ENCODE peak calls at places on chromosomes 12 and 14, in five cellular contexts. P, J, D, I and E are unnamed samples.

GRCh38 chr12:117387832-117388231 is 26.4 kb upstream of the NOS1 start:
- DNase-seq in D (no peak), P (no peak), J (no peak), I (no peak), E (no peak)

GRCh38 chr12:98644433-98644711 is 216 bp downstream of the IKBIP start:
- DNase-seq in I (no peak), D (peak; percentile 79), P (no peak), J (no peak), E (no peak)

GRCh38 chr12:27693403-27693802 is 2.8 kb upstream of the REP15 start:
- DNase-seq in J (no peak), D (no peak), P (no peak), I (no peak), E (no peak)

GRCh38 chr12:65022960-65023359 is 98.1 kb downstream of the WIF1 start:
- DNase-seq in D (no peak), I (no peak), J (no peak), P (no peak), E (no peak)

GRCh38 chr12:95790025-95790911 is at the start of gene NTN4:
- DNase-seq in P (peak; percentile 24), J (no peak), I (no peak), D (peak; percentile 56), E (peak; percentile 67)

GRCh38 chr12:10771132-10771733 is 31.2 kb downstream of the TAS2R7 start:
- DNase-seq in D (no peak), I (no peak), P (peak; percentile 51), J (peak; percentile 24), E (peak; percentile 69)

GRCh38 chr12:96698521-96698920 is 208.5 kb upstream of the NEDD1 start:
- DNase-seq in J (peak; percentile 6), P (no peak), I (no peak), D (no peak), E (no peak)

GRCh38 chr14:91253795-91254323 is 9.4 kb upstream of the GPR68 start:
- DNase-seq in D (no peak), J (no peak), P (no peak), I (no peak), E (no peak)

GRCh38 chr14:31286456-31287293 is 79.1 kb upstream of the HECTD1 start:
- DNase-seq in J (peak; percentile 83), P (no peak), I (no peak), D (peak; percentile 75), E (no peak)

GRCh38 chr12:104042580-104042979 is 7.4 kb downstream of the GLT8D2 start:
- DNase-seq in I (no peak), D (no peak), P (no peak), J (no peak), E (no peak)

GRCh38 chr12:132170094-132170636 is 25.9 kb downstream of the NOC4L start:
- DNase-seq in J (no peak), P (peak; percentile 75), D (no peak), I (no peak), E (peak; percentile 47)

GRCh38 chr12:71306808-71307207 is 132.8 kb upstream of the LGR5 start:
- DNase-seq in I (no peak), P (no peak), J (no peak), D (no peak), E (no peak)

GRCh38 chr14:104335176-104335575 is 196.8 kb downstream of the KIF26A start:
- DNase-seq in P (no peak), I (no peak), J (no peak), D (no peak), E (no peak)

GRCh38 chr14:105999361-106000028 is 473.1 kb downstream of the TMEM121 start:
- DNase-seq in D (no peak), J (peak; percentile 50), P (no peak), I (no peak), E (no peak)

GRCh38 chr12:116040412-116040811 is 237.1 kb downstream of the MED13L start:
- DNase-seq in D (no peak), P (peak; percentile 60), I (no peak), J (no peak), E (peak; percentile 67)

GRCh38 chr12:44626883-44627282 is 249.2 kb downstream of the NELL2 start:
- DNase-seq in J (no peak), D (no peak), P (no peak), I (no peak), E (no peak)

GRCh38 chr14:67951529-67952120 is 132.0 kb downstream of the RAD51B start:
- DNase-seq in J (no peak), P (peak; percentile 52), D (no peak), I (no peak), E (no peak)

GRCh38 chr12:102474438-102475064 is 5.8 kb downstream of the IGF1 start:
- DNase-seq in D (no peak), J (no peak), P (peak; percentile 62), I (no peak), E (no peak)

GRCh38 chr12:20865873-20866272 is 55.4 kb downstream of the SLCO1B3 start:
- DNase-seq in I (no peak), J (no peak), P (no peak), D (no peak), E (peak; percentile 31)

GRCh38 chr12:125561-125960 is 59.0 kb downstream of the IQSEC3 start:
- DNase-seq in I (no peak), J (no peak), P (no peak), D (no peak), E (no peak)
- H3K9ac ChIP-seq in I (no peak overlapping the region), J (no peak overlapping the region), P (no peak overlapping the region), D (no peak overlapping the region), E (no peak overlapping the region)

GRCh38 chr14:64465856-64466554 is 706 bp downstream of the AKAP5 start:
- DNase-seq in I (no peak), J (no peak), D (peak; percentile 60), P (peak; percentile 61), E (peak; percentile 45)
- TF ChIP-seq CTCF in I (no peak), J (no peak), D (peak; percentile 51), P (peak; percentile 40), E (no peak)

DNA sequence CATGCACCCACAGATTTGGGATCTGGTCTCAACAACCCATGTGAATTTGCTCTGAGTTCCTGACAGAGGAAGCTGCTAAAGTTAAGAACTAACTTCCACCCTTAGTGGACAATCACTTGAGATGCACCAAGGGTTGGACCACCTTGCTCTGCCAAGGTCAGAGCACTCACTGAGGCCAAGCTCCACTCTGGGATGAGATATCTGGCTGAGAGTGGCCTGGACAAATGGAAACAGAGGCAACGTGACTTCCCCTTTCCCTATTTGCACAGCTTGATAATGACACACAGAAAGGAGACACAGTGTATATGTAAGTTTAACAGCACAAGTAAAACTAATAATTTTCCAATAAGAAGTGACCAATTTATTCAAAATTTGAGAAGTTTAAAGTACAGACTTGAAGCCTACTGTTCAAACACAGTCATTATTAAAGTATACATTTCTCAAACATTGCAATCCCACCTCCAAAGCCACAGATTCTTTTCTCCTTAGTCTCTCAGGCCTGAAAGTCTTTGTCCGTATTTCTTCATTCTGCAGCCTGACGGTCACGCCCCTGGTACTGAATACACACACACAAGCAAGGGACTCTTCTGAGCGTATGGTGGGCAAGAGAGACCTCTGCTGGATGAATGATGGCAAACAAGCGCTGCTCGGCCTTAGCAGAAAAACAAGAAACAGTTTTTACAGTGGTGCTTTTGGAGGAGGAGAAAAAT is 28.6 kb downstream of the TMEM30B start:
- DNase-seq in D (peak; percentile 81), P (peak; percentile 99), I (peak; percentile 38), J (peak; percentile 77), E (peak; percentile 90)
- H3K9ac ChIP-seq in D (no peak overlapping the region), P (peak overlapping the region; percentile 69), I (no peak overlapping the region), J (no peak overlapping the region), E (no peak overlapping the region)

GRCh38 chr12:93922583-93923006 is 225.8 kb upstream of the PLXNC1 start:
- DNase-seq in J (no peak), I (no peak), D (no peak), P (no peak), E (no peak)
- TF ChIP-seq CTCF in J (no peak), I (no peak), D (no peak), P (no peak), E (no peak)

GRCh38 chr14:50353126-50353525 is 41.0 kb downstream of the DMAC2L start:
- DNase-seq in D (no peak), I (no peak), J (no peak), P (peak; percentile 20), E (no peak)
- H3K9ac ChIP-seq in D (no peak overlapping the region), I (no peak overlapping the region), J (no peak overlapping the region), P (peak overlapping the region; percentile 11), E (no peak overlapping the region)